ENCODE peak calls at places on chromosomes 13 and 19, in nine cellular contexts. E is ovary; C is psoas muscle; D is GM23248; K is endothelial cell of umbilical vein; B is astrocyte; A is tibial nerve; O is HL-60; N is CD4-positive, alpha-beta memory T cell. S is an unnamed sample.

GRCh38 chr19:1016647-1017114 is 4.2 kb downstream of the TMEM259 start:
- DNase-seq in A (no peak), D (peak; percentile 89), O (no peak), K (peak; percentile 51), E (no peak), B (peak; percentile 76), N (no peak), C (no peak), S (peak; percentile 87)

GRCh38 chr19:39795001-39795400 is 16.3 kb downstream of the LEUTX start:
- DNase-seq in N (no peak), D (no peak), K (no peak), C (no peak), E (no peak), O (no peak), B (no peak), A (no peak), S (no peak)

GRCh38 chr13:67299072-67299635 is 69.0 kb upstream of the PCDH9 start:
- DNase-seq in A (no peak), C (no peak), D (peak; percentile 65), E (no peak), B (peak; percentile 95), K (peak; percentile 37), O (no peak), N (no peak), S (no peak)

GRCh38 chr13:32234914-32235313 is 80.2 kb downstream of the ZAR1L start:
- DNase-seq in K (no peak), N (peak; percentile 31), C (no peak), B (no peak), O (no peak), D (no peak), A (no peak), E (no peak), S (no peak)

GRCh38 chr19:12792048-12792852 is 964 bp downstream of the JUNB start:
- DNase-seq in O (no peak), E (peak; percentile 76), K (peak; percentile 43), A (no peak), B (no peak), C (peak; percentile 75), N (peak; percentile 67), D (peak; percentile 77), S (peak; percentile 80)

GRCh38 chr19:54364775-54365257 is at the start of gene LAIR1:
- DNase-seq in B (no peak), O (peak; percentile 94), C (peak; percentile 35), N (peak; percentile 39), A (peak; percentile 42), D (no peak), K (no peak), E (no peak), S (no peak)

GRCh38 chr13:109919715-109920375 is 133.5 kb upstream of the IRS2 start:
- DNase-seq in D (peak; percentile 33), A (no peak), E (no peak), N (no peak), O (no peak), C (no peak), K (no peak), B (peak; percentile 47), S (no peak)

GRCh38 chr19:17285415-17286135 is 3.9 kb downstream of the ANKLE1 start:
- DNase-seq in A (no peak), C (no peak), O (no peak), D (no peak), K (no peak), E (no peak), N (no peak), B (no peak), S (no peak)

GRCh38 chr19:8238251-8238650 is 29.1 kb downstream of the CERS4 start:
- DNase-seq in A (no peak), N (no peak), D (no peak), O (no peak), E (no peak), K (no peak), C (no peak), B (no peak), S (no peak)

GRCh38 chr19:44142014-44142523 is 715 bp downstream of the ZNF234 start:
- DNase-seq in E (peak; percentile 10), B (peak; percentile 26), D (peak; percentile 69), A (no peak), O (peak; percentile 23), K (peak; percentile 36), C (peak; percentile 14), N (no peak), S (no peak)

GRCh38 chr13:60448907-60449510 is 52.0 kb downstream of the TDRD3 start:
- DNase-seq in C (no peak), B (peak; percentile 33), D (peak; percentile 65), A (peak; percentile 70), K (peak; percentile 75), N (peak; percentile 6), E (no peak), O (peak; percentile 10), S (no peak)

GRCh38 chr13:41547253-41548000 is 90.1 kb downstream of the RGCC start:
- DNase-seq in B (no peak), N (no peak), C (peak; percentile 25), A (peak; percentile 26), D (peak; percentile 88), O (no peak), E (peak; percentile 17), K (no peak), S (no peak)

GRCh38 chr13:90448466-90449037 is 898.9 kb upstream of the MIR17HG start:
- DNase-seq in K (peak; percentile 32), D (peak; percentile 8), E (no peak), A (no peak), N (no peak), B (peak; percentile 71), O (no peak), C (no peak), S (no peak)

GRCh38 chr13:103349664-103350063 is 283.4 kb upstream of the SLC10A2 start:
- DNase-seq in A (no peak), E (no peak), N (no peak), C (no peak), K (no peak), B (no peak), D (no peak), O (no peak), S (no peak)

GRCh38 chr19:10421240-10421948 is 1.1 kb downstream of the PDE4A start:
- DNase-seq in N (no peak), C (no peak), B (no peak), K (no peak), E (no peak), O (no peak), D (no peak), A (no peak), S (no peak)
- H3K4me3 ChIP-seq in N (no peak overlapping the region), C (no peak overlapping the region), B (peak overlapping the region; percentile 17), K (no peak overlapping the region), E (no peak overlapping the region), O (no peak overlapping the region), D (peak overlapping the region; percentile 59), A (no peak overlapping the region), S (no peak overlapping the region)

GRCh38 chr19:4391701-4392543 is 8.4 kb downstream of the SH3GL1 start:
- DNase-seq in D (peak; percentile 78), A (no peak), K (peak; percentile 99), C (peak; percentile 67), O (no peak), B (peak; percentile 82), N (no peak), E (peak; percentile 17), S (peak; percentile 56)

GRCh38 chr19:4389064-4389375 is 11.3 kb downstream of the SH3GL1 start:
- DNase-seq in N (no peak), O (no peak), E (no peak), B (no peak), A (no peak), C (no peak), D (no peak), K (no peak), S (no peak)

GRCh38 chr19:4389511-4390016 is 10.8 kb downstream of the SH3GL1 start:
- DNase-seq in A (no peak), E (no peak), K (no peak), N (no peak), B (no peak), D (peak; percentile 27), O (no peak), C (peak; percentile 33), S (no peak)

GRCh38 chr19:4390862-4391693 is 9.3 kb downstream of the SH3GL1 start:
- DNase-seq in C (peak; percentile 16), B (no peak), N (no peak), K (peak; percentile 50), D (peak; percentile 75), A (no peak), O (no peak), E (no peak), S (peak; percentile 93)

GRCh38 chr19:4390017-4390861 is 10.1 kb downstream of the SH3GL1 start:
- DNase-seq in O (no peak), K (peak; percentile 85), B (no peak), D (peak; percentile 64), E (no peak), C (peak; percentile 53), N (no peak), A (no peak), S (peak; percentile 72)
- H3K4me3 ChIP-seq in O (no peak overlapping the region), K (peak overlapping the region; percentile 1), B (no peak overlapping the region), D (peak overlapping the region; percentile 52), E (no peak overlapping the region), C (peak overlapping the region; percentile 35), N (no peak overlapping the region), A (no peak overlapping the region), S (peak overlapping the region; percentile 21)

DNA sequence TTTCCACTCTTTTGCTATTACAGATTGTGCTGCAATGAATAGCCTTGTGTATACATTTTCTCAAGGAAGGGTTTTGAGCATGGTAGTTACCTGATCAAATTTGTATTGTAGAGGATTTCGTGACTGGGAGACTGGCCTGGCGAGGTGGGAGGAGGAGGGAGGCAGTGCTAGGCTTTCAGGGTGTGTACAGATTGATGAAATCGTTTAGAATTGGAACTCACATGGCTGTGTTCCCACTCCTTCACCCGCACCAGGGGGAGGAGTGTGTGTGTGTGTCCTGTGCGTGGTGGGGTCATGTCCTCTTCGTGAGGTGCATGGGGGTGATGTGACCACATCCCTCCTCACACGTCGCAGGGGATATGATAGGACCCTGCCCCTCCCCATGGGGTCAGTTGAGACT is 8.3 kb downstream of the PGLYRP1 start:
- DNase-seq in B (no peak), C (no peak), O (no peak), A (no peak), N (no peak), E (no peak), K (no peak), D (no peak), S (peak; percentile 48)
- H3K4me3 ChIP-seq in B (peak overlapping the region; percentile 23), C (peak overlapping the region; percentile 25), O (no peak overlapping the region), A (no peak overlapping the region), N (no peak overlapping the region), E (no peak overlapping the region), K (no peak overlapping the region), D (no peak overlapping the region), S (no peak overlapping the region)

DNA sequence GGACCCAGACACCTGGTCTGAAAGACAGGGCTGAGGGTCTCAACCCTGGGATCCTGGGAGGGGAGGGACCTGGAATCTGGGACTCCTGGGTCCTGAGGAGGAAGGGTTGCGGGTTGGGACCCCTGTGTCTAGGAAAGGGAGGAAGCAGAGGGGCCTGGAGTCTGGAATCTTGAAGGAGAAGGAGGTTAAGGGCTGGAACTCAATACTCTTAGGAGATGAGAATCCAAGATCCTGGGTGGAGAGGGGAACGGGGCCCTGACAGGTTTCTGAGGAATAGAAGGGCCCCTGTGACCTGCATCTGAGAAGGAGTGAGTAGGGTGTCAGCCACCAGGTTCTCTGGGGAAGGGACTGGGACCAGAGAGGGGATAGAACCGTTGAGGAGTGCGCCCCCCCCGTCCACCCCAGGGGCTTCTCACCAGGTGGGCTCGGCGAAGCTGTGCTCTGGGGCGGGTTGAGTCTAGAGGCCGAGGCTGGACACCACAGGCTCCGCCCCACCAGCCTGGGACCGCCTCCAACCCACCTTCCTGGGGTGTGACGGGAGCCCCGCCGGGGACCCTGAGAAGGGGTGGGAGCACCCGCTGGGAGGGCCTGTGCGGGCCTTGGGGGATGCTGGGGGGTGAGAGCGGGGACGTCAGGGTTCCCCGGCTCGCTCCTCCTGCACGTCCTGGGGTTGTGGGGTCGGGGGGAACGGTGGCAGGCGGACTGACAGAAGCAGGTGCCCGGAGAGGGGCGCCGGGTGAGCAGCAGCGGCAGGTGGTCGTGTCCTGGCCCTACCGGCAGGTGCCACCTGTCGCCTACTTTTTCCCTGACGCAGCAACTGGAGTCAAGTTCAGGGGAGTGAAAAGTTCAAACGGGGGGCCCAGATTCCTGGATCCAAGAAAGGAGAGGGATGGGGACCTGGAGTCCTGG is at the start of gene MAMSTR:
- DNase-seq in A (no peak), N (no peak), B (no peak), D (no peak), O (no peak), E (peak; percentile 57), K (no peak), C (peak; percentile 62), S (no peak)
- H3K4me3 ChIP-seq in A (peak within 1 kb of the TSS; percentile 63), N (peak within 1 kb of the TSS; percentile 75), B (peak within 1 kb of the TSS; percentile 72), D (peak within 1 kb of the TSS; percentile 86), O (peak within 1 kb of the TSS; percentile 58), E (peak within 1 kb of the TSS; percentile 51), K (no peak within 1 kb of the TSS), C (peak within 1 kb of the TSS; percentile 78), S (no peak within 1 kb of the TSS)

S was measured in right lobe of liver.